ENCODE peak calls at places on chromosomes 6 and 20, in seven cellular contexts. U is RKO, V is tibial artery, I is ELR, B is pancreas, J is ACHN, K is left colon. Z is an unnamed sample.

GRCh38 chr20:58634818-58635665 is 16.0 kb upstream of the STX16 start:
- DNase-seq in J (no peak), U (no peak), K (no peak), V (no peak), B (no peak), I (peak; percentile 49), Z (no peak)

GRCh38 chr6:90495216-90495817 is 91.6 kb downstream of the MAP3K7 start:
- DNase-seq in I (no peak), B (no peak), V (no peak), U (no peak), K (no peak), J (no peak), Z (no peak)

GRCh38 chr6:110255356-110255755 is 75.1 kb downstream of the CDC40 start:
- DNase-seq in U (peak; percentile 55), V (no peak), K (no peak), I (peak; percentile 32), B (no peak), J (peak; percentile 29), Z (peak; percentile 32)

GRCh38 chr6:27178001-27178730 is 69.3 kb upstream of the PRSS16 start:
- DNase-seq in I (peak; percentile 89), V (peak; percentile 48), J (peak; percentile 80), U (peak; percentile 84), K (peak; percentile 63), B (peak; percentile 60), Z (peak; percentile 95)

GRCh38 chr6:37077459-37078296 is 72.2 kb downstream of the FGD2 start:
- DNase-seq in J (no peak), V (peak; percentile 80), U (no peak), K (peak; percentile 66), I (peak; percentile 26), B (no peak), Z (peak; percentile 98)

GRCh38 chr20:46219920-46220319 is 88.4 kb downstream of the CDH22 start:
- DNase-seq in B (no peak), J (no peak), V (no peak), K (no peak), U (no peak), I (no peak), Z (no peak)

GRCh38 chr20:57428611-57429496 is 37.7 kb downstream of the RBM38 start:
- DNase-seq in I (no peak), U (no peak), K (no peak), J (no peak), V (no peak), B (peak; percentile 58), Z (no peak)

GRCh38 chr20:24912397-24913075 is 36.5 kb upstream of the CST7 start:
- DNase-seq in J (no peak), V (no peak), B (no peak), K (no peak), U (no peak), I (no peak), Z (no peak)

GRCh38 chr20:10661261-10661660 is 12.5 kb downstream of the JAG1 start:
- DNase-seq in J (no peak), B (no peak), V (no peak), I (no peak), K (no peak), U (no peak), Z (no peak)

GRCh38 chr20:57690525-57690924 is 19.3 kb downstream of the PMEPA1 start:
- DNase-seq in B (no peak), U (no peak), J (no peak), I (no peak), K (no peak), V (no peak), Z (no peak)

GRCh38 chr20:41142241-41142640 is 4.9 kb downstream of the PLCG1 start:
- DNase-seq in V (no peak), I (no peak), K (no peak), B (no peak), U (no peak), J (no peak), Z (no peak)

GRCh38 chr6:107820571-107821261 is 3.4 kb downstream of the SCML4 start:
- DNase-seq in K (no peak), I (peak; percentile 14), V (no peak), U (no peak), J (no peak), B (no peak), Z (peak; percentile 50)

GRCh38 chr6:91482498-91482897 is 895.6 kb upstream of the MAP3K7 start:
- DNase-seq in B (no peak), K (no peak), V (no peak), I (no peak), U (no peak), J (no peak), Z (no peak)

GRCh38 chr6:19613678-19614077 is 223.5 kb upstream of the ID4 start:
- DNase-seq in K (no peak), U (no peak), J (no peak), I (no peak), B (no peak), V (no peak), Z (no peak)

GRCh38 chr6:5645275-5645674 is 361.4 kb downstream of the NRN1 start:
- DNase-seq in K (no peak), B (no peak), I (no peak), V (no peak), U (no peak), J (no peak), Z (no peak)

GRCh38 chr20:53070714-53071392 is 98.7 kb downstream of the TSHZ2 start:
- DNase-seq in J (no peak), K (no peak), V (no peak), I (no peak), U (peak; percentile 4), B (no peak), Z (no peak)

GRCh38 chr6:41724638-41725501 is 10.5 kb downstream of the TFEB start:
- DNase-seq in I (no peak), B (no peak), U (no peak), K (no peak), V (no peak), J (no peak), Z (no peak)

GRCh38 chr6:168132531-168133184 is 53.6 kb upstream of the FRMD1 start:
- DNase-seq in J (peak; percentile 50), U (no peak), K (no peak), V (peak; percentile 67), B (peak; percentile 26), I (peak; percentile 48), Z (peak; percentile 77)

GRCh38 chr20:1334761-1335160 is 5.8 kb upstream of the SDCBP2 start:
- DNase-seq in J (no peak), U (peak; percentile 33), V (no peak), K (no peak), I (no peak), B (no peak), Z (no peak)

GRCh38 chr20:51710503-51710902 is 57.7 kb downstream of the ATP9A start:
- DNase-seq in B (no peak), J (no peak), V (no peak), K (no peak), I (no peak), U (no peak), Z (no peak)

GRCh38 chr6:138013949-138014348 is 93.3 kb downstream of the PERP start:
- DNase-seq in I (no peak), J (no peak), V (no peak), U (no peak), K (no peak), B (no peak), Z (no peak)

GRCh38 chr6:9482030-9482731 is 932.7 kb downstream of the TFAP2A start:
- DNase-seq in J (peak; percentile 77), U (peak; percentile 82), I (peak; percentile 98), V (no peak), K (no peak), B (no peak), Z (peak; percentile 96)

GRCh38 chr6:11702796-11703130 is 75.8 kb downstream of the ADTRP start:
- DNase-seq in J (no peak), B (no peak), I (no peak), V (no peak), U (no peak), K (peak; percentile 50), Z (no peak)

GRCh38 chr6:160362556-160362955 is 14.4 kb downstream of the SLC22A3 start:
- DNase-seq in K (no peak), I (no peak), U (no peak), J (no peak), V (no peak), B (no peak), Z (no peak)

GRCh38 chr6:46893648-46894047 is 28.1 kb downstream of the ADGRF5 start:
- DNase-seq in I (no peak), V (no peak), U (no peak), J (no peak), K (no peak), B (no peak), Z (peak; percentile 54)

GRCh38 chr6:19906161-19906560 is 69.0 kb downstream of the ID4 start:
- DNase-seq in U (no peak), J (no peak), B (no peak), K (no peak), I (no peak), V (no peak), Z (peak; percentile 11)

GRCh38 chr6:104227502-104227901 is 632.2 kb downstream of the HACE1 start:
- DNase-seq in U (no peak), I (no peak), B (no peak), K (no peak), J (no peak), V (no peak), Z (no peak)

GRCh38 chr6:44011350-44011925 is 115.8 kb downstream of the MRPL14 start:
- DNase-seq in I (no peak), J (peak; percentile 57), K (no peak), U (no peak), V (peak; percentile 2), B (no peak), Z (no peak)

GRCh38 chr20:42945595-42945994 is 244.1 kb downstream of the PTPRT start:
- DNase-seq in U (no peak), B (no peak), V (no peak), I (no peak), J (no peak), K (no peak), Z (no peak)

GRCh38 chr20:63897978-63898561 is 3.1 kb downstream of the DNAJC5 start:
- DNase-seq in J (no peak), I (no peak), B (no peak), K (no peak), V (no peak), U (no peak), Z (no peak)

GRCh38 chr6:134035823-134036296 is 16.6 kb downstream of the SLC2A12 start:
- DNase-seq in V (no peak), K (peak; percentile 60), I (peak; percentile 84), J (no peak), U (peak; percentile 23), B (peak; percentile 28), Z (peak; percentile 83)

GRCh38 chr20:51639206-51639832 is 96.8 kb upstream of the NFATC2 start:
- DNase-seq in I (peak; percentile 81), J (peak; percentile 36), U (peak; percentile 47), B (peak; percentile 33), V (peak; percentile 76), K (peak; percentile 38), Z (peak; percentile 82)

GRCh38 chr6:7414811-7415210 is 25.2 kb downstream of the RIOK1 start:
- DNase-seq in K (no peak), B (no peak), U (no peak), I (peak; percentile 82), V (no peak), J (no peak), Z (peak; percentile 17)

GRCh38 chr6:170146640-170147039 is 144.2 kb downstream of the DLL1 start:
- DNase-seq in B (no peak), V (no peak), U (no peak), J (no peak), K (no peak), I (no peak), Z (no peak)

GRCh38 chr6:31727717-31728671 is 1.1 kb downstream of the DDAH2 start:
- DNase-seq in J (no peak), K (no peak), V (peak; percentile 33), B (no peak), U (no peak), I (no peak), Z (no peak)

Z was measured in RPMI7951.